ENCODE peak calls at places on chromosomes 7 and 10, in six cellular contexts. F is left cardiac atrium; L is natural killer cell; U is left lung; V is activated T-cell treated with anti-CD3 and anti-CD28 coated beads, Interleukin-2, amount 50 U/mL, for 4 hours; B is T-helper 17 cell. M is an unnamed sample.

GRCh38 chr10:17609523-17610079 is 7.6 kb downstream of the HACD1 start:
- ATAC-seq in F (no peak), L (no peak), U (no peak), V (no peak), B (peak; percentile 75), M (no peak)

GRCh38 chr7:92608380-92609322 is 18.5 kb upstream of the FAM133B start:
- ATAC-seq in F (peak; percentile 62), L (no peak), U (peak; percentile 96), V (no peak), B (no peak), M (peak; percentile 71)

GRCh38 chr10:3886191-3886590 is 101.2 kb upstream of the KLF6 start:
- ATAC-seq in F (peak; percentile 80), L (no peak), U (peak; percentile 65), V (no peak), B (no peak), M (no peak)

GRCh38 chr7:6476596-6477374 is 29.0 kb upstream of the DAGLB start:
- ATAC-seq in F (peak; percentile 14), L (no peak), U (no peak), V (no peak), B (no peak), M (no peak)

GRCh38 chr7:81624021-81624630 is 145.7 kb downstream of the HGF start:
- ATAC-seq in F (no peak), L (no peak), U (no peak), V (no peak), B (no peak), M (no peak)

GRCh38 chr7:154996756-154997155 is 6.2 kb downstream of the PAXIP1 start:
- ATAC-seq in F (no peak), L (no peak), U (no peak), V (no peak), B (no peak), M (no peak)

GRCh38 chr10:98404571-98405396 is 10.2 kb downstream of the PYROXD2 start:
- ATAC-seq in F (no peak), L (no peak), U (peak; percentile 61), V (peak; percentile 23), B (no peak), M (peak; percentile 70)

GRCh38 chr7:129494041-129494440 is 8.3 kb upstream of the SMKR1 start:
- ATAC-seq in F (no peak), L (no peak), U (peak; percentile 42), V (peak; percentile 82), B (peak; percentile 84), M (no peak)

GRCh38 chr10:93742633-93743349 is 14.9 kb upstream of the LGI1 start:
- ATAC-seq in F (peak; percentile 56), L (peak; percentile 24), U (peak; percentile 92), V (no peak), B (peak; percentile 50), M (peak; percentile 45)

GRCh38 chr10:132048294-132048667 is 17.5 kb upstream of the JAKMIP3 start:
- ATAC-seq in F (no peak), L (no peak), U (peak; percentile 57), V (no peak), B (no peak), M (no peak)

GRCh38 chr10:70145166-70145665 is 1.3 kb downstream of the TYSND1 start:
- ATAC-seq in F (peak; percentile 1), L (no peak), U (no peak), V (no peak), B (peak; percentile 2), M (peak; percentile 9)

GRCh38 chr7:2387897-2388636 is 15.3 kb upstream of the CHST12 start:
- ATAC-seq in F (peak; percentile 66), L (no peak), U (peak; percentile 41), V (no peak), B (no peak), M (peak; percentile 52)